ENCODE peak calls at places on chromosomes 3 and 15, in nine cellular contexts. One of them, this sample, is unnamed.

GRCh38 chr15:60758961-60759729 is 280.2 kb upstream of the ICE2 start:
- DNase-seq in MM.1S: no peak
- DNase-seq in HepG2: no peak
- DNase-seq in neuronal stem cell: no peak
- DNase-seq in GM23338: no peak
- DNase-seq in K562: no peak
- DNase-seq in hepatocyte: no peak
- DNase-seq in fibroblast of lung: peak
- DNase-seq in mammary epithelial cell: peak
- DNase-seq in this sample: peak

GRCh38 chr3:160038862-160039562 is 50.4 kb downstream of the IL12A start:
- DNase-seq in GM23338: peak
- DNase-seq in HepG2: no peak
- DNase-seq in mammary epithelial cell: no peak
- DNase-seq in MM.1S: no peak
- DNase-seq in neuronal stem cell: peak
- DNase-seq in fibroblast of lung: peak
- DNase-seq in K562: no peak
- DNase-seq in hepatocyte: peak
- DNase-seq in this sample: peak

GRCh38 chr15:101138913-101139880 is 112.7 kb downstream of the CHSY1 start:
- DNase-seq in GM23338: no peak
- DNase-seq in hepatocyte: no peak
- DNase-seq in K562: no peak
- DNase-seq in HepG2: no peak
- DNase-seq in neuronal stem cell: no peak
- DNase-seq in MM.1S: peak
- DNase-seq in mammary epithelial cell: no peak
- DNase-seq in fibroblast of lung: peak
- DNase-seq in this sample: no peak

GRCh38 chr3:107604057-107604802 is 81.5 kb downstream of the BBX start:
- DNase-seq in GM23338: no peak
- DNase-seq in neuronal stem cell: no peak
- DNase-seq in K562: no peak
- DNase-seq in mammary epithelial cell: no peak
- DNase-seq in fibroblast of lung: peak
- DNase-seq in hepatocyte: no peak
- DNase-seq in HepG2: no peak
- DNase-seq in MM.1S: no peak
- DNase-seq in this sample: peak

GRCh38 chr3:177800565-177800964 is 603.3 kb upstream of the TBL1XR1 start:
- DNase-seq in fibroblast of lung: peak
- DNase-seq in MM.1S: no peak
- DNase-seq in mammary epithelial cell: peak
- DNase-seq in hepatocyte: no peak
- DNase-seq in HepG2: no peak
- DNase-seq in GM23338: no peak
- DNase-seq in K562: no peak
- DNase-seq in neuronal stem cell: no peak
- DNase-seq in this sample: peak

GRCh38 chr3:50263443-50264388 is 5.2 kb upstream of the SEMA3B start:
- DNase-seq in MM.1S: no peak
- DNase-seq in neuronal stem cell: no peak
- DNase-seq in K562: no peak
- DNase-seq in GM23338: no peak
- DNase-seq in mammary epithelial cell: no peak
- DNase-seq in fibroblast of lung: no peak
- DNase-seq in HepG2: peak
- DNase-seq in hepatocyte: no peak
- DNase-seq in this sample: peak

GRCh38 chr3:123695731-123696640 is 111.1 kb upstream of the HACD2 start:
- DNase-seq in fibroblast of lung: peak
- DNase-seq in hepatocyte: no peak
- DNase-seq in GM23338: no peak
- DNase-seq in mammary epithelial cell: no peak
- DNase-seq in MM.1S: no peak
- DNase-seq in HepG2: no peak
- DNase-seq in K562: no peak
- DNase-seq in neuronal stem cell: no peak
- DNase-seq in this sample: no peak

GRCh38 chr3:32460031-32460749 is 42.5 kb downstream of the CMTM6 start:
- DNase-seq in neuronal stem cell: peak
- DNase-seq in hepatocyte: peak
- DNase-seq in K562: no peak
- DNase-seq in MM.1S: peak
- DNase-seq in GM23338: peak
- DNase-seq in HepG2: no peak
- DNase-seq in mammary epithelial cell: no peak
- DNase-seq in fibroblast of lung: no peak
- DNase-seq in this sample: no peak

GRCh38 chr3:15927969-15928368 is 130.2 kb upstream of the ANKRD28 start:
- DNase-seq in MM.1S: no peak
- DNase-seq in fibroblast of lung: no peak
- DNase-seq in neuronal stem cell: no peak
- DNase-seq in hepatocyte: no peak
- DNase-seq in HepG2: no peak
- DNase-seq in K562: no peak
- DNase-seq in GM23338: no peak
- DNase-seq in mammary epithelial cell: no peak
- DNase-seq in this sample: no peak

GRCh38 chr15:86016750-86017149 is 62.9 kb upstream of the AGBL1 start:
- DNase-seq in fibroblast of lung: peak
- DNase-seq in mammary epithelial cell: peak
- DNase-seq in K562: no peak
- DNase-seq in GM23338: no peak
- DNase-seq in MM.1S: no peak
- DNase-seq in hepatocyte: no peak
- DNase-seq in neuronal stem cell: no peak
- DNase-seq in HepG2: no peak
- DNase-seq in this sample: peak

DNA sequence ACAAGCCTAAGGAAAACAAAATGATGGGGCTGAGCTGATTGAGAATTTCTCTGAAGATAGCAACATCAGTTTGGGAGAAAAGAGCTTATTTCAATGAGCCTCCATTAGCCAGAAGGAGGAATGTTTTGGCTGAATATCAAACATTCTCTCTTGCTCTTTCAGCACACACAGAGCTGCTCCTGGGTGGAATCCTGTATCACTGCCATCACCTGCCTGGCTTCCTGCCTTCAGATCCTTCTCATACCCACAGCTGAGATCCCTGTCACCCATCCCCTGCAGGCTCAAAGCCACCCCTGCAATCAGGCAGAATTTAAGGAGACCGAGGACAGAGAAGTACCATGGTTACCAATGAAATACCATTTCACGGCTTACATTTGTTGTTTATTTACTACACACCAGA is 27.2 kb upstream of the SYN2 start:
- DNase-seq in GM23338: no peak
- DNase-seq in neuronal stem cell: no peak
- DNase-seq in HepG2: no peak
- DNase-seq in mammary epithelial cell: no peak
- DNase-seq in MM.1S: no peak
- DNase-seq in fibroblast of lung: no peak
- DNase-seq in hepatocyte: no peak
- DNase-seq in K562: no peak
- DNase-seq in this sample: no peak
- H2AFZ ChIP-seq in GM23338: no peak
- H2AFZ ChIP-seq in neuronal stem cell: no peak
- H2AFZ ChIP-seq in HepG2: no peak
- H2AFZ ChIP-seq in mammary epithelial cell: no peak
- H2AFZ ChIP-seq in MM.1S: no peak
- H2AFZ ChIP-seq in fibroblast of lung: no peak
- H2AFZ ChIP-seq in hepatocyte: no peak
- H2AFZ ChIP-seq in K562: no peak
- H2AFZ ChIP-seq in this sample: no peak

DNA sequence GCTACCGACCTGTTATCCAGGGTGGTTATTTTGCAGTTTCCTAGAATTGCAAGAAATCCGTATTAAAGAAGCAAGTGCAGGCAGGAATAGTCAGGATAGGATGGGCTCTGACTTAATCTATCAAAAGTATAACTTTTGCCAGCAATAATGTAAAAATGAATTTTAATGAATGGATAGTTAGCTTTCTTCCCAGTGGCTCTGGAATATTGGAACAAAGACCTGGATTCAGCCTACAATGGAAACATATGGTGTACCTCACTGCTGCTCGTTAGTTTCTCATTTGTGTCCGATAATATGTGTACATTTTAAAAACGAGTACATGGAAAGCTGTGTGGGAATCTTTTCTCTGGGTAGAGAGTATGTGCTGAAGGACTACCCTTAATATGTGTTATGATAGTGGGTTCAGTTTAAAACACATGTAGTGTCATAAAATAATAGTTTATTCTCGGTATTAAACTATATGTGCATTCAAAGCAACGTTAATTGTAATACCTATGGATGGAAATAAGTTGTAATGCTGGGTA is 805 bp downstream of the SERPINI1 start:
- DNase-seq in fibroblast of lung: no peak
- DNase-seq in HepG2: no peak
- DNase-seq in neuronal stem cell: no peak
- DNase-seq in MM.1S: no peak
- DNase-seq in GM23338: no peak
- DNase-seq in K562: no peak
- DNase-seq in mammary epithelial cell: no peak
- DNase-seq in hepatocyte: no peak
- DNase-seq in this sample: no peak
- H2AFZ ChIP-seq in fibroblast of lung: peak
- H2AFZ ChIP-seq in HepG2: peak
- H2AFZ ChIP-seq in neuronal stem cell: peak
- H2AFZ ChIP-seq in MM.1S: peak
- H2AFZ ChIP-seq in GM23338: peak
- H2AFZ ChIP-seq in K562: peak
- H2AFZ ChIP-seq in mammary epithelial cell: peak
- H2AFZ ChIP-seq in hepatocyte: no peak
- H2AFZ ChIP-seq in this sample: peak

DNA sequence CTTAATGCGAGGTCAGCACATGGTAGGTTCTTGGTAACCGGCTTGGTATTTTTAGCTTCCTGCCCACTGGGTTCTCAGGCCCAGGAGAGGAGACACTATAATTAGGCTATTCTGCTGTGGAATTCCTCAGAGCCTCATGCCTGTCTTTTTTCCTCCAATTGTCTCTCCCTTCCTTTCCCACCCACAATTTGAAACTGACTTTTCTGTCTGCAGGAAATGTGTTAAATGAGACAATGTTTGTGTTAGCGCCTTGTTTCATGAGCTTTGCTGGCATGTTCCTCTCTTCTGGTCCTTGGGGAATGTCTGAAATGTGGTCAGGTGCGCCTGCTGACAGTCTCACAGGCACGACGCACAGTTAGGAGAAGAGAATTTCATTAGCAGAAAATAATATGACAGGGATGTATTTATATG is 223.6 kb upstream of the CTNNB1 start:
- DNase-seq in hepatocyte: no peak
- DNase-seq in MM.1S: no peak
- DNase-seq in fibroblast of lung: peak
- DNase-seq in HepG2: no peak
- DNase-seq in GM23338: no peak
- DNase-seq in K562: no peak
- DNase-seq in neuronal stem cell: no peak
- DNase-seq in mammary epithelial cell: no peak
- DNase-seq in this sample: peak
- H2AFZ ChIP-seq in hepatocyte: no peak
- H2AFZ ChIP-seq in MM.1S: no peak
- H2AFZ ChIP-seq in fibroblast of lung: no peak
- H2AFZ ChIP-seq in HepG2: no peak
- H2AFZ ChIP-seq in GM23338: no peak
- H2AFZ ChIP-seq in K562: no peak
- H2AFZ ChIP-seq in neuronal stem cell: no peak
- H2AFZ ChIP-seq in mammary epithelial cell: no peak
- H2AFZ ChIP-seq in this sample: no peak

GRCh38 chr15:68789041-68789920 is 31.4 kb downstream of the ANP32A start:
- DNase-seq in fibroblast of lung: no peak
- DNase-seq in GM23338: no peak
- DNase-seq in hepatocyte: no peak
- DNase-seq in K562: no peak
- DNase-seq in MM.1S: no peak
- DNase-seq in neuronal stem cell: no peak
- DNase-seq in mammary epithelial cell: peak
- DNase-seq in HepG2: no peak
- DNase-seq in this sample: no peak
- H2AFZ ChIP-seq in fibroblast of lung: no peak
- H2AFZ ChIP-seq in GM23338: no peak
- H2AFZ ChIP-seq in hepatocyte: no peak
- H2AFZ ChIP-seq in K562: no peak
- H2AFZ ChIP-seq in MM.1S: no peak
- H2AFZ ChIP-seq in neuronal stem cell: no peak
- H2AFZ ChIP-seq in mammary epithelial cell: no peak
- H2AFZ ChIP-seq in HepG2: no peak
- H2AFZ ChIP-seq in this sample: no peak

GRCh38 chr3:134847349-134847748 is 52.3 kb downstream of the EPHB1 start:
- DNase-seq in K562: no peak
- DNase-seq in neuronal stem cell: no peak
- DNase-seq in fibroblast of lung: no peak
- DNase-seq in MM.1S: no peak
- DNase-seq in HepG2: no peak
- DNase-seq in GM23338: no peak
- DNase-seq in mammary epithelial cell: no peak
- DNase-seq in hepatocyte: no peak
- DNase-seq in this sample: peak
- H2AFZ ChIP-seq in K562: no peak
- H2AFZ ChIP-seq in neuronal stem cell: no peak
- H2AFZ ChIP-seq in fibroblast of lung: no peak
- H2AFZ ChIP-seq in MM.1S: no peak
- H2AFZ ChIP-seq in HepG2: no peak
- H2AFZ ChIP-seq in GM23338: no peak
- H2AFZ ChIP-seq in mammary epithelial cell: peak
- H2AFZ ChIP-seq in hepatocyte: no peak
- H2AFZ ChIP-seq in this sample: peak

GRCh38 chr15:90264649-90265048 is 823 bp upstream of the NGRN start:
- DNase-seq in HepG2: peak
- DNase-seq in GM23338: no peak
- DNase-seq in neuronal stem cell: no peak
- DNase-seq in hepatocyte: peak
- DNase-seq in K562: no peak
- DNase-seq in MM.1S: peak
- DNase-seq in mammary epithelial cell: peak
- DNase-seq in fibroblast of lung: no peak
- DNase-seq in this sample: peak
- H2AFZ ChIP-seq in HepG2: no peak
- H2AFZ ChIP-seq in GM23338: peak
- H2AFZ ChIP-seq in neuronal stem cell: peak
- H2AFZ ChIP-seq in hepatocyte: peak
- H2AFZ ChIP-seq in K562: peak
- H2AFZ ChIP-seq in MM.1S: peak
- H2AFZ ChIP-seq in mammary epithelial cell: peak
- H2AFZ ChIP-seq in fibroblast of lung: peak
- H2AFZ ChIP-seq in this sample: peak

DNA sequence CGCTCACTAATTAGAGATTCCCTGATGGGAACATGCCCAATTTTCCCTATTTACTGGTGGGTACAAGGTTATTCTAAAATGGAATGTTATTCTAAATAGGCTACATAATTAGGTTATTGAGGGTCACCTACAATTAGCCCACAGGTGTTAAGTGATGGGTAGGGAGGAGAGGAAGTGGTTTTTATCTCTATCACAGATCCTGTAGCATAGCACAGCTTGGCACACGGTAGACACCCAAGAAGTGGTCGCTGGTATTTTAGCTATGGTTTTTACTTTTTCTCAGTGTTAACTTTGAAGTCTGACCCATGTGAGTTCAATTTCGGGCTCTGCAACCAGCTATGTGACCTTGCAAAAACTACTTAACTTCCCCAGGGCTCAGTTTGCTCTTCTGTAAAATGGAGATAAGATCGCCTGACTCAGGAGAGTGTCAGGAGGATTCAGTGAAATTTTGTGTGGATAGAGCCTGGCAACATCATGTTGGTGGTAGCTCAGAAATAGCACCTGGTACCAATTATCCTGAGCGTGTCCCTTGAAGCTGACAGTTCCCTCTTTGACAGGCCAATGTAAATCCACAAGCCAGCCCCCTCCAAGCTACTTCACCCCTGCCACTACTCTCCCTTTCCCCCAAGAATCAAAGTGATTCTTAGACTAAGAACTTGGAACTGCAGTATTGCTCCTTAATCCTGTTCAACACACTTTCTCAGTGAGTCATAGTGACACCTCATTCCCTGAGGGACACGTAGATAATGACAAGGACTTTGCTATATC is 8.7 kb upstream of the LMCD1 start:
- DNase-seq in MM.1S: no peak
- DNase-seq in mammary epithelial cell: no peak
- DNase-seq in HepG2: no peak
- DNase-seq in neuronal stem cell: no peak
- DNase-seq in hepatocyte: no peak
- DNase-seq in GM23338: no peak
- DNase-seq in K562: no peak
- DNase-seq in fibroblast of lung: peak
- DNase-seq in this sample: peak
- H2AFZ ChIP-seq in MM.1S: no peak
- H2AFZ ChIP-seq in mammary epithelial cell: no peak
- H2AFZ ChIP-seq in HepG2: no peak
- H2AFZ ChIP-seq in neuronal stem cell: no peak
- H2AFZ ChIP-seq in hepatocyte: no peak
- H2AFZ ChIP-seq in GM23338: no peak
- H2AFZ ChIP-seq in K562: no peak
- H2AFZ ChIP-seq in fibroblast of lung: no peak
- H2AFZ ChIP-seq in this sample: no peak

This sample was measured in GM23248.